ENCODE peak calls at places on chromosomes 16 and 17, in four cellular contexts. N is choroid plexus epithelial cell, U is sigmoid colon, Y is stomach. X is an unnamed sample.

GRCh38 chr17:33756021-33756420 is 462.9 kb upstream of the ASIC2 start:
- DNase-seq in Y (no peak), N (no peak), U (no peak), X (no peak)

GRCh38 chr17:16880843-16881230 is 91.1 kb downstream of the TNFRSF13B start:
- DNase-seq in N (no peak), U (no peak), Y (no peak), X (no peak)

GRCh38 chr16:85639529-85640253 is 26.6 kb downstream of the GSE1 start:
- DNase-seq in N (no peak), Y (peak), U (peak), X (peak)

GRCh38 chr16:65728172-65728571 is 606.3 kb upstream of the CDH11 start:
- DNase-seq in N (no peak), Y (no peak), U (no peak), X (peak)

GRCh38 chr17:49022391-49022941 is 25.3 kb downstream of the IGF2BP1 start:
- DNase-seq in U (no peak), Y (no peak), N (peak), X (peak)

GRCh38 chr17:45430738-45431530 is 1.7 kb downstream of the ARHGAP27 start:
- DNase-seq in Y (peak), U (no peak), N (peak), X (peak)

GRCh38 chr17:35428229-35428628 is 4.1 kb downstream of the SLFN12 start:
- DNase-seq in U (no peak), Y (no peak), N (no peak), X (no peak)

GRCh38 chr16:49842972-49843371 is 12.9 kb downstream of the ZNF423 start:
- DNase-seq in Y (no peak), U (no peak), N (no peak), X (no peak)

GRCh38 chr16:80466024-80466986 is 74.5 kb upstream of the DYNLRB2 start:
- DNase-seq in N (peak), Y (peak), U (peak), X (peak)

GRCh38 chr17:28523876-28524275 is 17.7 kb downstream of the FOXN1 start:
- DNase-seq in Y (no peak), U (no peak), N (no peak), X (no peak)

GRCh38 chr17:1762906-1763829 is 1.3 kb downstream of the SERPINF1 start:
- DNase-seq in N (peak), U (peak), Y (no peak), X (peak)

GRCh38 chr17:49193513-49194296 is 16.7 kb downstream of the GNGT2 start:
- DNase-seq in U (peak), N (peak), Y (peak), X (peak)

GRCh38 chr16:2663553-2664521 is 18.5 kb upstream of the KCTD5 start:
- DNase-seq in Y (no peak), N (peak), U (no peak), X (peak)

DNA sequence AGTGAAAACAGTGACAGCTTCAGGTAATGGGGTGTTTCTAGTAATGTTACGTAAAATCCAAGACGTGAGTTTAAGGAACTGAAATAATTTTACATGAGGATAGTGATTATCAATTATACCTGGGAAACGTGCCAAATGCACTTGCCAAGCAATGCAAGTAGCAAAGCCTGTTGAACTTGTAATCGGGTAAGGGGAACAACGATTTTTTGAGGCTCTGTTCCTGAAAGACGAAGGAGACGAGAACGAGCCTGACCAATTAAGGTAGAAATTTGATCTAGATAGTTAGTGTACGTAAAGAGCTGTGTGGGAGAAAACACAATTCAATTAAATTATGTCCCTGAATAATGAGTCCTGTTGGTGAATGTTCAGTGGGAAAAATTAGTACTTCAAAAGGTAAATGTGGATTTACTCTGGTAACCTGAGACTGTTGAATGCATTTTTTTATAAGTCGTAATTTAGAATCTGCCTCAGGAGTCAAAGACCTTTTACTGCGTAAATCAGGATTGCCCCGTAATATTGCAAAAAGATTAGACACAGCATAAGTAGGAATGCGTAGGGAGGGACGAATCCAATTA is 17.7 kb upstream of the KCTD5 start:
- DNase-seq in Y (peak), U (no peak), N (no peak), X (peak)
- H3K4me3 ChIP-seq in Y (no peak), U (no peak), N (no peak), X (peak)

DNA sequence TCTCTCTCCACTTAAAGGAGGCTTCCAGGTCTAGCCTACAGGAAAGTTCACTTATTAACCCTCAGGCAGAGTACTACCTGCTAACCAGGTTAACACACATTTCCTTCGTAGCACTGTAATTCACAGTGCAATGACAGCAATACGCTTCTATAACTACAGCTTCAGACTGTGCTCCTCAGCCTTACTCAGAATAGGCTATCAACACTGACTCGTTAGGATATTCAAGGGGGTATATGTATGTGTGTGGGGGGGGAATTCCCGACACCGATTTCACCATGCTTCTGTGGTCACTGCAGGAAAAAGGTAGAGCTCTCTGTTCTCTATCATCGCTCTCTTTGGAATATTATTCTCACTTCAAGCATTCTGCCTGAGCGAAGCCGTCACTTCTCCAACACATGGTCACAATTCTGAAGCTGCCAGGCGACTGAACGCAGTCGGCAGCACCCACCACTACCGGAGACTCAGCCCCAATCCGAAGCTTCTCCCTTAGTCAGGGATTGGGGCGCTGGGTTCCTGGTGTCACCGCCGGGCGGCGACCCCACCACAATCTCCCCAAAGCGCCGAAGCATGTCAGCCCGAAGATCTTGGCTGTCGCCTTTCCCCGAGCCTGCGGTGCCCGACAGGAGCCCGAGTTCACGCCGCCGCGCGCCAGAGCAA is 599 bp downstream of the GGA3 start:
- DNase-seq in Y (no peak), U (no peak), N (peak), X (peak)
- TF ChIP-seq CTCF in Y (no peak), U (no peak), N (peak), X (no peak)

DNA sequence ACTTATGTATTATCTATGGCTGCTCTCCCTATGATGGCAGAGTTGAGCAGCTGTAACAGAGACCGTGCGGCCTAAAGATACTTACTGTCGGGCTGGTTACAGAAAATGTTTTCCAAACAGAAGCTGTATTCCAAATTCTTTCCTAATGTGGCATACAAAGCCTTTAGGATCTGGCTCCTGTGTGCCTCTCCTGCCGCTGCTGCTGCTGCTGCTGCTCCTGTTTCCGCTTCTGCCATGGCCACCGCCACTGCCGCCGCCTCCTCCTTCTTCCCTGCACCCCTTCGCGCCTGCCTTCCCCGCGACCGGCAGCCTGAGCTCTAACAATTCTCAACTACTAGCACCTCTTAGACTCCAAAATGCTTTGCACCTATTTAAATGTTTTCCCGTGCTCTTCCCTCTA is 263.9 kb upstream of the TBX2 start:
- DNase-seq in U (no peak), N (no peak), Y (no peak), X (no peak)
- H3K4me3 ChIP-seq in U (no peak), N (no peak), Y (no peak), X (no peak)

DNA sequence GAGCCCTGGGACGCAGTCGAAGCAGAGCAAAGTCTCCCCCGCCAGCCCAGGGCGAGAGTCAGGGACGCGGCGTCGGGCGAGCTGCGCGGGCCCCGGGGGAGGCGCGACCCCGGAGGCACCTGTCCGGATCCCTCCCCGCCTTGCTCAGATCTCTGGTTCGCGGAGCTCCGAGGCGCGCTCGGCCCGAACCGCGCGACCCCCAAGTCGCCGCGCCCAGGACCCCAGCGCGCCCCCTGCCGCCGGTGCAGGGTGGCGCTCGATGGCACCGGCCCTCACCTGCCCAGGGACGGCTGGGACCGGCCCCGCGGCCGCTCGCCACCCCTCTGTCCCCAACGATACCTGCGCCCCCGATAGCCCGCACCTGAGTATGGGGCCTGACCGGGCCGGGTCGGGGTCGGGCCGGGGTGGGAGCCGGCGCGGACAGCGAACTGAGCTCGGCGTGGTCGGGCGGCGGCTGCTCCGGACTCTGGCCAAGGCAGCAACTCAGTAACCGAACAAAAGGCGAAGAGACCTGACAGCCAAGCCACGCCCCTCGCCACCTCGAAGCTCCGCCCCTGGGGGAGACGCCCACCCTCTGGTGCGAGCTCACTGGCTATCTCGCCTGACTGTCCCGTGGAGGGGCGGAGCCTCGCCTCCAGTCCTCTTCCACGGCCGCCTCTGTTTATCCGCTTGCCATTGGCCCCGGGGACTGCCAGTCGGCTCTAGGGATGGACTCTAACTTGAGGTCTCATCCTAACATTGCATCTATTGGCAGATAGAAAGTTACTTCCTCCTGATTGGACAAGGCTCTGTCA is at the start of gene JUP:
- DNase-seq in U (peak), Y (peak), N (peak), X (peak)
- TF ChIP-seq CTCF in U (peak), Y (peak), N (peak), X (no peak)

DNA sequence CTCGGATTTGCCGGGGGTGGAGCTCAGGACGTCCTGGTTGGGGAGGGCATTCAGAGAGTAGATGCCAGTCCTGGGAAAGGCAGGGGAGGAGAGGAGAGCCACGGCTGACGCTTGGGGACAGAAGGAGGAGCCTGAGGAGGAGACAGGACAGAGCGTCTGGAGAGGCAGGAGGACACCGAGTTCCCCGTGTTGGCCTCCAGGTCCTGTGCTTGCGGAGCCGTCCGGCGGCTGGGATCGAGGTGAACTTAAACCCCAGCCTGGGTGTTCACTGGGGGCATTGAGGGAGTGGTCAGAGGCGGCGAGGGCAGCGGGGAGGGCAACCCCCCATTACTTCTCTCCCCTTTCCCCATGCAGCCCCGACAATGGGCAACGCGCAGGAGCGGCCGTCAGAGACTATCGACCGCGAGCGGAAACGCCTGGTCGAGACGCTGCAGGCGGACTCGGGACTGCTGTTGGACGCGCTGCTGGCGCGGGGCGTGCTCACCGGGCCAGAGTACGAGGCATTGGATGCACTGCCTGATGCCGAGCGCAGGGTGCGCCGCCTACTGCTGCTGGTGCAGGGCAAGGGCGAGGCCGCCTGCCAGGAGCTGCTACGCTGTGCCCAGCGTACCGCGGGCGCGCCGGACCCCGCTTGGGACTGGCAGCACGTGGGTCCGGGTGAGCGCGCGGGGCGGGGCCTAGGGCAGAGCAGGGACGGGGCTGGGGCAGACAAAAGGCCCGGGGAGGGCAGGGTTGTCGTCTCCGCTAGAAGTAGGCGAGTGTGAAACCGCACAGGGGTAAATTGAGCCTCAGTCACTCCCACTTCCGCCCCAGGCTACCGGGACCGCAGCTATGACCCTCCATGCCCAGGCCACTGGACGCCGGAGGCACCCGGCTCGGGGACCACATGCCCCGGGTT is 3.7 kb downstream of the NOL3 start:
- DNase-seq in U (peak), Y (peak), N (peak), X (peak)
- H3K4me3 ChIP-seq in U (peak), Y (peak), N (peak), X (peak)